ENCODE peak calls at places on chromosome 18, in ten cellular contexts. One of them, this sample, is unnamed.

GRCh38 chr18:75735291-75735690 is 307.8 kb upstream of the SMIM21 start:
- DNase-seq in upper lobe of right lung: no peak
- DNase-seq in activated CD4-positive, alpha-beta T cell treated with anti-CD3 and anti-CD28 coated beads, Interleukin-2, amount 50 U/mL, for 1 hour: no peak
- DNase-seq in NCI-H345: no peak
- DNase-seq in SK-MEL-5: no peak
- DNase-seq in stimulated activated CD4-positive, alpha-beta T cell treated with anti-CD3 and anti-CD28 coated beads, Interleukin-2, amount 100 ng/mL, for 48 hours: no peak
- DNase-seq in B cell: no peak
- DNase-seq in NCI-H774: no peak
- DNase-seq in progenitor cell of endocrine pancreas: no peak
- DNase-seq in DMS153: no peak
- DNase-seq in this sample: no peak

GRCh38 chr18:43422483-43422882 is 145.2 kb upstream of the SYT4 start:
- DNase-seq in NCI-H345: peak; percentile 69
- DNase-seq in upper lobe of right lung: no peak
- DNase-seq in SK-MEL-5: peak; percentile 16
- DNase-seq in DMS153: peak; percentile 36
- DNase-seq in activated CD4-positive, alpha-beta T cell treated with anti-CD3 and anti-CD28 coated beads, Interleukin-2, amount 50 U/mL, for 1 hour: no peak
- DNase-seq in stimulated activated CD4-positive, alpha-beta T cell treated with anti-CD3 and anti-CD28 coated beads, Interleukin-2, amount 100 ng/mL, for 48 hours: no peak
- DNase-seq in B cell: no peak
- DNase-seq in progenitor cell of endocrine pancreas: no peak
- DNase-seq in NCI-H774: peak; percentile 11
- DNase-seq in this sample: no peak

GRCh38 chr18:78528437-78529228 is 451.0 kb upstream of the SALL3 start:
- DNase-seq in NCI-H774: peak; percentile 20
- DNase-seq in B cell: no peak
- DNase-seq in progenitor cell of endocrine pancreas: no peak
- DNase-seq in SK-MEL-5: peak; percentile 5
- DNase-seq in DMS153: peak; percentile 76
- DNase-seq in upper lobe of right lung: no peak
- DNase-seq in stimulated activated CD4-positive, alpha-beta T cell treated with anti-CD3 and anti-CD28 coated beads, Interleukin-2, amount 100 ng/mL, for 48 hours: no peak
- DNase-seq in activated CD4-positive, alpha-beta T cell treated with anti-CD3 and anti-CD28 coated beads, Interleukin-2, amount 50 U/mL, for 1 hour: no peak
- DNase-seq in NCI-H345: peak; percentile 62
- DNase-seq in this sample: no peak

GRCh38 chr18:36527025-36527424 is 229.5 kb downstream of the FHOD3 start:
- DNase-seq in activated CD4-positive, alpha-beta T cell treated with anti-CD3 and anti-CD28 coated beads, Interleukin-2, amount 50 U/mL, for 1 hour: no peak
- DNase-seq in NCI-H345: no peak
- DNase-seq in stimulated activated CD4-positive, alpha-beta T cell treated with anti-CD3 and anti-CD28 coated beads, Interleukin-2, amount 100 ng/mL, for 48 hours: no peak
- DNase-seq in SK-MEL-5: no peak
- DNase-seq in B cell: no peak
- DNase-seq in progenitor cell of endocrine pancreas: no peak
- DNase-seq in NCI-H774: no peak
- DNase-seq in DMS153: no peak
- DNase-seq in upper lobe of right lung: no peak
- DNase-seq in this sample: no peak

GRCh38 chr18:36534154-36534688 is 236.7 kb downstream of the FHOD3 start:
- DNase-seq in progenitor cell of endocrine pancreas: no peak
- DNase-seq in NCI-H345: no peak
- DNase-seq in SK-MEL-5: no peak
- DNase-seq in activated CD4-positive, alpha-beta T cell treated with anti-CD3 and anti-CD28 coated beads, Interleukin-2, amount 50 U/mL, for 1 hour: no peak
- DNase-seq in NCI-H774: no peak
- DNase-seq in DMS153: no peak
- DNase-seq in B cell: peak; percentile 2
- DNase-seq in stimulated activated CD4-positive, alpha-beta T cell treated with anti-CD3 and anti-CD28 coated beads, Interleukin-2, amount 100 ng/mL, for 48 hours: no peak
- DNase-seq in upper lobe of right lung: no peak
- DNase-seq in this sample: no peak

GRCh38 chr18:48781041-48781989 is 169.4 kb downstream of the SMAD7 start:
- DNase-seq in upper lobe of right lung: peak; percentile 95
- DNase-seq in progenitor cell of endocrine pancreas: peak; percentile 34
- DNase-seq in NCI-H774: peak; percentile 3
- DNase-seq in SK-MEL-5: no peak
- DNase-seq in NCI-H345: no peak
- DNase-seq in B cell: peak; percentile 50
- DNase-seq in DMS153: no peak
- DNase-seq in stimulated activated CD4-positive, alpha-beta T cell treated with anti-CD3 and anti-CD28 coated beads, Interleukin-2, amount 100 ng/mL, for 48 hours: no peak
- DNase-seq in activated CD4-positive, alpha-beta T cell treated with anti-CD3 and anti-CD28 coated beads, Interleukin-2, amount 50 U/mL, for 1 hour: no peak
- DNase-seq in this sample: no peak

GRCh38 chr18:54386043-54386442 is 28.3 kb downstream of the C18orf54 start:
- DNase-seq in progenitor cell of endocrine pancreas: no peak
- DNase-seq in NCI-H774: no peak
- DNase-seq in SK-MEL-5: no peak
- DNase-seq in B cell: no peak
- DNase-seq in DMS153: no peak
- DNase-seq in activated CD4-positive, alpha-beta T cell treated with anti-CD3 and anti-CD28 coated beads, Interleukin-2, amount 50 U/mL, for 1 hour: no peak
- DNase-seq in NCI-H345: no peak
- DNase-seq in stimulated activated CD4-positive, alpha-beta T cell treated with anti-CD3 and anti-CD28 coated beads, Interleukin-2, amount 100 ng/mL, for 48 hours: no peak
- DNase-seq in upper lobe of right lung: no peak
- DNase-seq in this sample: no peak

GRCh38 chr18:34691626-34692025 is 18.5 kb upstream of the DTNA start:
- DNase-seq in DMS153: no peak
- DNase-seq in NCI-H345: no peak
- DNase-seq in activated CD4-positive, alpha-beta T cell treated with anti-CD3 and anti-CD28 coated beads, Interleukin-2, amount 50 U/mL, for 1 hour: no peak
- DNase-seq in upper lobe of right lung: no peak
- DNase-seq in SK-MEL-5: no peak
- DNase-seq in B cell: no peak
- DNase-seq in stimulated activated CD4-positive, alpha-beta T cell treated with anti-CD3 and anti-CD28 coated beads, Interleukin-2, amount 100 ng/mL, for 48 hours: no peak
- DNase-seq in NCI-H774: no peak
- DNase-seq in progenitor cell of endocrine pancreas: no peak
- DNase-seq in this sample: no peak

GRCh38 chr18:36589857-36590543 is 238.8 kb downstream of the TPGS2 start:
- DNase-seq in DMS153: no peak
- DNase-seq in upper lobe of right lung: no peak
- DNase-seq in activated CD4-positive, alpha-beta T cell treated with anti-CD3 and anti-CD28 coated beads, Interleukin-2, amount 50 U/mL, for 1 hour: no peak
- DNase-seq in SK-MEL-5: no peak
- DNase-seq in NCI-H774: no peak
- DNase-seq in NCI-H345: no peak
- DNase-seq in stimulated activated CD4-positive, alpha-beta T cell treated with anti-CD3 and anti-CD28 coated beads, Interleukin-2, amount 100 ng/mL, for 48 hours: no peak
- DNase-seq in B cell: no peak
- DNase-seq in progenitor cell of endocrine pancreas: no peak
- DNase-seq in this sample: no peak

GRCh38 chr18:29145993-29146539 is 969.1 kb upstream of the CDH2 start:
- DNase-seq in B cell: no peak
- DNase-seq in SK-MEL-5: no peak
- DNase-seq in activated CD4-positive, alpha-beta T cell treated with anti-CD3 and anti-CD28 coated beads, Interleukin-2, amount 50 U/mL, for 1 hour: no peak
- DNase-seq in stimulated activated CD4-positive, alpha-beta T cell treated with anti-CD3 and anti-CD28 coated beads, Interleukin-2, amount 100 ng/mL, for 48 hours: no peak
- DNase-seq in upper lobe of right lung: no peak
- DNase-seq in NCI-H774: no peak
- DNase-seq in NCI-H345: no peak
- DNase-seq in DMS153: no peak
- DNase-seq in progenitor cell of endocrine pancreas: no peak
- DNase-seq in this sample: no peak

GRCh38 chr18:76437011-76437410 is 58.0 kb downstream of the ZNF516 start:
- DNase-seq in activated CD4-positive, alpha-beta T cell treated with anti-CD3 and anti-CD28 coated beads, Interleukin-2, amount 50 U/mL, for 1 hour: no peak
- DNase-seq in NCI-H345: no peak
- DNase-seq in upper lobe of right lung: no peak
- DNase-seq in stimulated activated CD4-positive, alpha-beta T cell treated with anti-CD3 and anti-CD28 coated beads, Interleukin-2, amount 100 ng/mL, for 48 hours: no peak
- DNase-seq in DMS153: no peak
- DNase-seq in progenitor cell of endocrine pancreas: no peak
- DNase-seq in B cell: no peak
- DNase-seq in NCI-H774: no peak
- DNase-seq in SK-MEL-5: no peak
- DNase-seq in this sample: no peak

GRCh38 chr18:54919412-54919811 is 39.8 kb downstream of the CCDC68 start:
- DNase-seq in NCI-H345: no peak
- DNase-seq in progenitor cell of endocrine pancreas: no peak
- DNase-seq in NCI-H774: no peak
- DNase-seq in B cell: no peak
- DNase-seq in stimulated activated CD4-positive, alpha-beta T cell treated with anti-CD3 and anti-CD28 coated beads, Interleukin-2, amount 100 ng/mL, for 48 hours: no peak
- DNase-seq in DMS153: no peak
- DNase-seq in upper lobe of right lung: no peak
- DNase-seq in activated CD4-positive, alpha-beta T cell treated with anti-CD3 and anti-CD28 coated beads, Interleukin-2, amount 50 U/mL, for 1 hour: no peak
- DNase-seq in SK-MEL-5: no peak
- DNase-seq in this sample: no peak

GRCh38 chr18:35322486-35323258 is 21.5 kb downstream of the ZNF24 start:
- DNase-seq in stimulated activated CD4-positive, alpha-beta T cell treated with anti-CD3 and anti-CD28 coated beads, Interleukin-2, amount 100 ng/mL, for 48 hours: no peak
- DNase-seq in upper lobe of right lung: no peak
- DNase-seq in NCI-H774: no peak
- DNase-seq in NCI-H345: no peak
- DNase-seq in DMS153: no peak
- DNase-seq in progenitor cell of endocrine pancreas: no peak
- DNase-seq in B cell: no peak
- DNase-seq in SK-MEL-5: no peak
- DNase-seq in activated CD4-positive, alpha-beta T cell treated with anti-CD3 and anti-CD28 coated beads, Interleukin-2, amount 50 U/mL, for 1 hour: no peak
- DNase-seq in this sample: no peak

GRCh38 chr18:12598181-12598921 is 59.6 kb downstream of the SPIRE1 start:
- DNase-seq in progenitor cell of endocrine pancreas: no peak
- DNase-seq in B cell: no peak
- DNase-seq in DMS153: no peak
- DNase-seq in stimulated activated CD4-positive, alpha-beta T cell treated with anti-CD3 and anti-CD28 coated beads, Interleukin-2, amount 100 ng/mL, for 48 hours: no peak
- DNase-seq in NCI-H345: no peak
- DNase-seq in SK-MEL-5: no peak
- DNase-seq in activated CD4-positive, alpha-beta T cell treated with anti-CD3 and anti-CD28 coated beads, Interleukin-2, amount 50 U/mL, for 1 hour: no peak
- DNase-seq in NCI-H774: no peak
- DNase-seq in upper lobe of right lung: no peak
- DNase-seq in this sample: no peak

GRCh38 chr18:48818329-48819254 is 132.2 kb downstream of the SMAD7 start:
- DNase-seq in NCI-H345: no peak
- DNase-seq in activated CD4-positive, alpha-beta T cell treated with anti-CD3 and anti-CD28 coated beads, Interleukin-2, amount 50 U/mL, for 1 hour: no peak
- DNase-seq in SK-MEL-5: no peak
- DNase-seq in stimulated activated CD4-positive, alpha-beta T cell treated with anti-CD3 and anti-CD28 coated beads, Interleukin-2, amount 100 ng/mL, for 48 hours: no peak
- DNase-seq in upper lobe of right lung: peak; percentile 25
- DNase-seq in B cell: no peak
- DNase-seq in NCI-H774: no peak
- DNase-seq in DMS153: no peak
- DNase-seq in progenitor cell of endocrine pancreas: no peak
- DNase-seq in this sample: no peak

GRCh38 chr18:45670281-45670962 is 53.6 kb upstream of the SLC14A1 start:
- DNase-seq in progenitor cell of endocrine pancreas: no peak
- DNase-seq in NCI-H774: no peak
- DNase-seq in upper lobe of right lung: no peak
- DNase-seq in NCI-H345: no peak
- DNase-seq in DMS153: no peak
- DNase-seq in B cell: no peak
- DNase-seq in stimulated activated CD4-positive, alpha-beta T cell treated with anti-CD3 and anti-CD28 coated beads, Interleukin-2, amount 100 ng/mL, for 48 hours: no peak
- DNase-seq in activated CD4-positive, alpha-beta T cell treated with anti-CD3 and anti-CD28 coated beads, Interleukin-2, amount 50 U/mL, for 1 hour: peak; percentile 38
- DNase-seq in SK-MEL-5: no peak
- DNase-seq in this sample: no peak

GRCh38 chr18:40810371-40810770 is 1144.7 kb upstream of the PIK3C3 start:
- DNase-seq in DMS153: no peak
- DNase-seq in NCI-H345: no peak
- DNase-seq in upper lobe of right lung: no peak
- DNase-seq in stimulated activated CD4-positive, alpha-beta T cell treated with anti-CD3 and anti-CD28 coated beads, Interleukin-2, amount 100 ng/mL, for 48 hours: no peak
- DNase-seq in NCI-H774: no peak
- DNase-seq in SK-MEL-5: no peak
- DNase-seq in activated CD4-positive, alpha-beta T cell treated with anti-CD3 and anti-CD28 coated beads, Interleukin-2, amount 50 U/mL, for 1 hour: no peak
- DNase-seq in B cell: no peak
- DNase-seq in progenitor cell of endocrine pancreas: no peak
- DNase-seq in this sample: no peak

GRCh38 chr18:27656167-27656778 is 471.2 kb upstream of the CHST9 start:
- DNase-seq in stimulated activated CD4-positive, alpha-beta T cell treated with anti-CD3 and anti-CD28 coated beads, Interleukin-2, amount 100 ng/mL, for 48 hours: no peak
- DNase-seq in DMS153: no peak
- DNase-seq in NCI-H345: no peak
- DNase-seq in SK-MEL-5: no peak
- DNase-seq in upper lobe of right lung: no peak
- DNase-seq in B cell: no peak
- DNase-seq in progenitor cell of endocrine pancreas: no peak
- DNase-seq in activated CD4-positive, alpha-beta T cell treated with anti-CD3 and anti-CD28 coated beads, Interleukin-2, amount 50 U/mL, for 1 hour: no peak
- DNase-seq in NCI-H774: no peak
- DNase-seq in this sample: no peak

GRCh38 chr18:36889316-36889715 is 60.4 kb downstream of the KIAA1328 start:
- DNase-seq in DMS153: no peak
- DNase-seq in SK-MEL-5: no peak
- DNase-seq in activated CD4-positive, alpha-beta T cell treated with anti-CD3 and anti-CD28 coated beads, Interleukin-2, amount 50 U/mL, for 1 hour: no peak
- DNase-seq in B cell: no peak
- DNase-seq in NCI-H345: no peak
- DNase-seq in upper lobe of right lung: no peak
- DNase-seq in NCI-H774: no peak
- DNase-seq in progenitor cell of endocrine pancreas: no peak
- DNase-seq in stimulated activated CD4-positive, alpha-beta T cell treated with anti-CD3 and anti-CD28 coated beads, Interleukin-2, amount 100 ng/mL, for 48 hours: no peak
- DNase-seq in this sample: no peak

GRCh38 chr18:75256376-75256775 is 45.8 kb downstream of the TSHZ1 start:
- DNase-seq in NCI-H345: no peak
- DNase-seq in NCI-H774: no peak
- DNase-seq in SK-MEL-5: no peak
- DNase-seq in progenitor cell of endocrine pancreas: no peak
- DNase-seq in B cell: no peak
- DNase-seq in stimulated activated CD4-positive, alpha-beta T cell treated with anti-CD3 and anti-CD28 coated beads, Interleukin-2, amount 100 ng/mL, for 48 hours: no peak
- DNase-seq in DMS153: no peak
- DNase-seq in activated CD4-positive, alpha-beta T cell treated with anti-CD3 and anti-CD28 coated beads, Interleukin-2, amount 50 U/mL, for 1 hour: no peak
- DNase-seq in upper lobe of right lung: no peak
- DNase-seq in this sample: no peak

GRCh38 chr18:45413180-45413836 is 202.0 kb upstream of the SLC14A2 start:
- DNase-seq in activated CD4-positive, alpha-beta T cell treated with anti-CD3 and anti-CD28 coated beads, Interleukin-2, amount 50 U/mL, for 1 hour: no peak
- DNase-seq in upper lobe of right lung: no peak
- DNase-seq in B cell: no peak
- DNase-seq in SK-MEL-5: no peak
- DNase-seq in DMS153: no peak
- DNase-seq in stimulated activated CD4-positive, alpha-beta T cell treated with anti-CD3 and anti-CD28 coated beads, Interleukin-2, amount 100 ng/mL, for 48 hours: no peak
- DNase-seq in progenitor cell of endocrine pancreas: no peak
- DNase-seq in NCI-H774: no peak
- DNase-seq in NCI-H345: no peak
- DNase-seq in this sample: no peak

GRCh38 chr18:12460874-12461273 is 53.1 kb downstream of the PRELID3A start:
- DNase-seq in SK-MEL-5: no peak
- DNase-seq in activated CD4-positive, alpha-beta T cell treated with anti-CD3 and anti-CD28 coated beads, Interleukin-2, amount 50 U/mL, for 1 hour: no peak
- DNase-seq in upper lobe of right lung: no peak
- DNase-seq in DMS153: no peak
- DNase-seq in B cell: no peak
- DNase-seq in NCI-H345: no peak
- DNase-seq in stimulated activated CD4-positive, alpha-beta T cell treated with anti-CD3 and anti-CD28 coated beads, Interleukin-2, amount 100 ng/mL, for 48 hours: no peak
- DNase-seq in NCI-H774: no peak
- DNase-seq in progenitor cell of endocrine pancreas: no peak
- DNase-seq in this sample: peak; percentile 53

GRCh38 chr18:6437937-6438818 is 23.5 kb upstream of the L3MBTL4 start:
- DNase-seq in B cell: no peak
- DNase-seq in NCI-H345: no peak
- DNase-seq in DMS153: no peak
- DNase-seq in upper lobe of right lung: no peak
- DNase-seq in stimulated activated CD4-positive, alpha-beta T cell treated with anti-CD3 and anti-CD28 coated beads, Interleukin-2, amount 100 ng/mL, for 48 hours: no peak
- DNase-seq in progenitor cell of endocrine pancreas: no peak
- DNase-seq in NCI-H774: no peak
- DNase-seq in SK-MEL-5: no peak
- DNase-seq in activated CD4-positive, alpha-beta T cell treated with anti-CD3 and anti-CD28 coated beads, Interleukin-2, amount 50 U/mL, for 1 hour: no peak
- DNase-seq in this sample: no peak

GRCh38 chr18:59002974-59003594 is 136.6 kb upstream of the SEC11C start:
- DNase-seq in DMS153: no peak
- DNase-seq in activated CD4-positive, alpha-beta T cell treated with anti-CD3 and anti-CD28 coated beads, Interleukin-2, amount 50 U/mL, for 1 hour: no peak
- DNase-seq in NCI-H774: no peak
- DNase-seq in progenitor cell of endocrine pancreas: no peak
- DNase-seq in B cell: no peak
- DNase-seq in NCI-H345: no peak
- DNase-seq in upper lobe of right lung: no peak
- DNase-seq in stimulated activated CD4-positive, alpha-beta T cell treated with anti-CD3 and anti-CD28 coated beads, Interleukin-2, amount 100 ng/mL, for 48 hours: no peak
- DNase-seq in SK-MEL-5: no peak
- DNase-seq in this sample: no peak

GRCh38 chr18:33123852-33124251 is 316.7 kb downstream of the CCDC178 start:
- DNase-seq in B cell: no peak
- DNase-seq in SK-MEL-5: no peak
- DNase-seq in DMS153: peak; percentile 98
- DNase-seq in activated CD4-positive, alpha-beta T cell treated with anti-CD3 and anti-CD28 coated beads, Interleukin-2, amount 50 U/mL, for 1 hour: no peak
- DNase-seq in progenitor cell of endocrine pancreas: no peak
- DNase-seq in NCI-H774: peak; percentile 86
- DNase-seq in stimulated activated CD4-positive, alpha-beta T cell treated with anti-CD3 and anti-CD28 coated beads, Interleukin-2, amount 100 ng/mL, for 48 hours: no peak
- DNase-seq in NCI-H345: peak; percentile 85
- DNase-seq in upper lobe of right lung: no peak
- DNase-seq in this sample: no peak

GRCh38 chr18:62763101-62763521 is 47.8 kb downstream of the PHLPP1 start:
- DNase-seq in DMS153: no peak
- DNase-seq in upper lobe of right lung: no peak
- DNase-seq in NCI-H774: no peak
- DNase-seq in NCI-H345: no peak
- DNase-seq in progenitor cell of endocrine pancreas: no peak
- DNase-seq in SK-MEL-5: no peak
- DNase-seq in B cell: no peak
- DNase-seq in stimulated activated CD4-positive, alpha-beta T cell treated with anti-CD3 and anti-CD28 coated beads, Interleukin-2, amount 100 ng/mL, for 48 hours: no peak
- DNase-seq in activated CD4-positive, alpha-beta T cell treated with anti-CD3 and anti-CD28 coated beads, Interleukin-2, amount 50 U/mL, for 1 hour: no peak
- DNase-seq in this sample: no peak

GRCh38 chr18:42752921-42753320 is 362.6 kb downstream of the RIT2 start:
- DNase-seq in DMS153: no peak
- DNase-seq in activated CD4-positive, alpha-beta T cell treated with anti-CD3 and anti-CD28 coated beads, Interleukin-2, amount 50 U/mL, for 1 hour: no peak
- DNase-seq in SK-MEL-5: no peak
- DNase-seq in NCI-H774: no peak
- DNase-seq in progenitor cell of endocrine pancreas: no peak
- DNase-seq in stimulated activated CD4-positive, alpha-beta T cell treated with anti-CD3 and anti-CD28 coated beads, Interleukin-2, amount 100 ng/mL, for 48 hours: no peak
- DNase-seq in upper lobe of right lung: no peak
- DNase-seq in NCI-H345: no peak
- DNase-seq in B cell: no peak
- DNase-seq in this sample: no peak

GRCh38 chr18:657311-657997 is at the start of gene TYMS:
- DNase-seq in stimulated activated CD4-positive, alpha-beta T cell treated with anti-CD3 and anti-CD28 coated beads, Interleukin-2, amount 100 ng/mL, for 48 hours: peak; percentile 49
- DNase-seq in activated CD4-positive, alpha-beta T cell treated with anti-CD3 and anti-CD28 coated beads, Interleukin-2, amount 50 U/mL, for 1 hour: peak; percentile 27
- DNase-seq in NCI-H345: peak; percentile 85
- DNase-seq in NCI-H774: peak; percentile 85
- DNase-seq in DMS153: peak; percentile 47
- DNase-seq in upper lobe of right lung: peak; percentile 74
- DNase-seq in SK-MEL-5: peak; percentile 58
- DNase-seq in progenitor cell of endocrine pancreas: peak; percentile 56
- DNase-seq in B cell: peak; percentile 30
- DNase-seq in this sample: peak; percentile 45

This sample was measured in foreskin melanocyte.